ENCODE peak calls at places on chromosomes 3 and 15, in ten cellular contexts. P, O, N, S, K, R, E, X, B and C are unnamed samples.
A peak's percentile ranks its signal among the peaks of the same experiment; 100 is the strongest.

GRCh38 chr3:64138046-64138445 is 87.2 kb downstream of the PRICKLE2 start:
- DNase-seq in E (no peak), B (no peak), S (no peak), N (no peak), K (no peak), P (no peak), R (no peak), O (no peak), X (no peak), C (peak; percentile 11)

GRCh38 chr3:104388624-104389023 is 978.1 kb upstream of the ALCAM start:
- DNase-seq in E (no peak), O (no peak), K (no peak), X (peak; percentile 67), S (no peak), N (peak; percentile 16), R (peak; percentile 17), P (no peak), B (no peak), C (no peak)

GRCh38 chr3:150394606-150395005 is 13.5 kb upstream of the TSC22D2 start:
- DNase-seq in X (no peak), K (no peak), E (no peak), S (no peak), P (no peak), R (no peak), B (no peak), O (no peak), N (no peak), C (no peak)

GRCh38 chr3:23996058-23996457 is 51.0 kb downstream of the NR1D2 start:
- DNase-seq in P (no peak), O (no peak), S (no peak), B (no peak), R (no peak), X (no peak), K (no peak), N (no peak), E (no peak), C (no peak)

GRCh38 chr3:8136553-8136952 is 365.1 kb upstream of the LMCD1 start:
- DNase-seq in S (no peak), R (no peak), E (no peak), K (no peak), X (no peak), O (no peak), N (no peak), P (no peak), B (no peak), C (no peak)

GRCh38 chr3:24416224-24416623 is 78.4 kb downstream of the THRB start:
- DNase-seq in X (no peak), K (no peak), E (no peak), N (no peak), B (no peak), S (no peak), O (no peak), R (no peak), P (no peak), C (no peak)

GRCh38 chr15:91849749-91850161 is 3.8 kb upstream of the SLCO3A1 start:
- DNase-seq in B (peak; percentile 46), E (peak; percentile 35), R (peak; percentile 37), K (peak; percentile 35), P (peak; percentile 68), O (no peak), S (no peak), X (peak; percentile 79), N (peak; percentile 7), C (peak; percentile 30)

GRCh38 chr3:180048108-180048507 is 11.4 kb upstream of the PEX5L start:
- DNase-seq in P (no peak), K (no peak), R (no peak), B (no peak), E (peak; percentile 29), S (no peak), X (no peak), O (no peak), N (no peak), C (no peak)

GRCh38 chr15:73190189-73190601 is 137.9 kb downstream of the NEO1 start:
- DNase-seq in N (no peak), O (no peak), R (no peak), E (no peak), K (no peak), P (no peak), X (peak; percentile 65), S (no peak), B (no peak), C (no peak)

GRCh38 chr15:78361956-78362506 is 21.9 kb downstream of the CRABP1 start:
- DNase-seq in S (no peak), B (no peak), P (no peak), K (no peak), N (no peak), R (no peak), X (no peak), O (no peak), E (no peak), C (no peak)

GRCh38 chr3:62539762-62540161 is 166.4 kb upstream of the FEZF2 start:
- DNase-seq in B (no peak), R (no peak), X (no peak), E (no peak), S (no peak), P (no peak), K (no peak), O (no peak), N (no peak), C (no peak)

GRCh38 chr15:40823572-40824343 is 4.8 kb downstream of the PPP1R14D start:
- DNase-seq in X (no peak), E (no peak), K (no peak), S (no peak), R (no peak), O (no peak), P (no peak), B (no peak), N (no peak), C (peak; percentile 82)

GRCh38 chr3:160001850-160002623 is 13.4 kb downstream of the IL12A start:
- DNase-seq in R (no peak), B (no peak), N (no peak), O (no peak), P (no peak), X (no peak), K (no peak), E (no peak), S (no peak), C (no peak)

GRCh38 chr15:67096536-67097294 is 31.3 kb downstream of the SMAD3 start:
- DNase-seq in R (no peak), P (no peak), S (no peak), X (no peak), N (no peak), K (no peak), E (no peak), O (no peak), B (no peak), C (no peak)

GRCh38 chr3:171561601-171562323 is 101.6 kb upstream of the TNIK start:
- DNase-seq in E (no peak), S (no peak), K (no peak), R (no peak), P (no peak), O (no peak), N (no peak), B (no peak), X (peak; percentile 38), C (no peak)

GRCh38 chr15:52527898-52528464 is 699 bp downstream of the MYO5A start:
- DNase-seq in N (peak; percentile 57), B (peak; percentile 24), X (peak; percentile 27), P (peak; percentile 44), K (peak; percentile 14), E (no peak), O (peak; percentile 21), R (peak; percentile 19), S (no peak), C (no peak)

GRCh38 chr3:10419637-10420232 is 85.7 kb downstream of the ATP2B2 start:
- DNase-seq in R (no peak), P (no peak), S (peak; percentile 61), K (no peak), X (no peak), O (no peak), E (no peak), B (peak; percentile 23), N (no peak), C (no peak)

GRCh38 chr3:191303596-191303995 is 25.6 kb upstream of the CCDC50 start:
- DNase-seq in E (no peak), N (no peak), O (no peak), P (peak; percentile 24), S (no peak), X (no peak), K (no peak), R (no peak), B (no peak), C (no peak)

GRCh38 chr15:65423150-65423976 is 616 bp upstream of the IGDCC4 start:
- DNase-seq in P (no peak), B (no peak), X (no peak), S (no peak), N (no peak), R (no peak), E (no peak), K (no peak), O (no peak), C (no peak)

GRCh38 chr15:98755138-98755537 is 106.8 kb downstream of the IGF1R start:
- DNase-seq in X (no peak), R (no peak), B (no peak), S (no peak), O (no peak), P (no peak), N (peak; percentile 18), K (no peak), E (no peak), C (no peak)

GRCh38 chr3:107657971-107658370 is 135.2 kb downstream of the BBX start:
- DNase-seq in S (no peak), K (no peak), B (no peak), P (no peak), X (peak; percentile 54), E (no peak), O (no peak), N (no peak), R (no peak), C (no peak)

GRCh38 chr3:101074518-101074917 is 81.3 kb upstream of the ABI3BP start:
- DNase-seq in O (no peak), R (no peak), N (peak; percentile 17), K (no peak), P (no peak), B (no peak), E (no peak), X (peak; percentile 28), S (no peak), C (no peak)

GRCh38 chr3:19149388-19149787 is 1.1 kb downstream of the KCNH8 start:
- DNase-seq in R (peak; percentile 79), O (no peak), X (peak; percentile 52), S (no peak), P (peak; percentile 81), B (no peak), E (no peak), K (no peak), N (no peak), C (no peak)

GRCh38 chr3:171741377-171741776 is 68.9 kb downstream of the PLD1 start:
- DNase-seq in X (no peak), B (no peak), K (no peak), P (no peak), O (no peak), R (no peak), S (no peak), E (no peak), N (no peak), C (no peak)

GRCh38 chr3:171156455-171157005 is 130.0 kb upstream of the SLC2A2 start:
- DNase-seq in P (no peak), O (no peak), X (no peak), B (no peak), K (no peak), R (no peak), S (no peak), N (no peak), E (no peak), C (peak; percentile 15)

GRCh38 chr15:60729850-60730458 is 251.0 kb upstream of the ICE2 start:
- DNase-seq in X (no peak), B (no peak), E (no peak), P (no peak), O (peak; percentile 22), K (no peak), N (no peak), R (no peak), S (no peak), C (no peak)

GRCh38 chr3:45413172-45413765 is 24.9 kb downstream of the LARS2 start:
- DNase-seq in S (no peak), R (no peak), X (no peak), K (no peak), B (no peak), P (no peak), E (no peak), O (no peak), N (peak; percentile 28), C (no peak)

GRCh38 chr3:128864351-128864811 is 15.0 kb upstream of the ACAD9 start:
- DNase-seq in E (no peak), S (no peak), N (no peak), B (no peak), O (no peak), R (no peak), P (peak; percentile 74), K (no peak), X (no peak), C (no peak)